ENCODE peak calls at places on chromosome 9, in nine cellular contexts. O is fibroblast of the conjunctiva, J is cardiac muscle cell, Q is pons, S is ELR, P is iPS DF 19.7, W is nucleus accumbens, G is mesothelial cell of epicardium, L is T-helper 2 cell. U is an unnamed sample.

GRCh38 chr9:111944467-111944866 is 47.9 kb downstream of the UGCG start:
- DNase-seq in O (no peak), J (peak; percentile 77), Q (no peak), S (peak; percentile 59), P (no peak), W (no peak), G (no peak), L (no peak), U (no peak)

GRCh38 chr9:92350129-92350739 is 24.5 kb downstream of the CENPP start:
- DNase-seq in O (peak; percentile 73), J (peak; percentile 70), Q (no peak), S (no peak), P (no peak), W (no peak), G (no peak), L (no peak), U (peak; percentile 50)

GRCh38 chr9:89361816-89362646 is 43.7 kb downstream of the SECISBP2 start:
- DNase-seq in O (no peak), J (no peak), Q (no peak), S (no peak), P (no peak), W (no peak), G (no peak), L (no peak), U (no peak)

GRCh38 chr9:95580812-95581761 is 64.3 kb upstream of the PTCH1 start:
- DNase-seq in O (no peak), J (no peak), Q (no peak), S (no peak), P (no peak), W (no peak), G (no peak), L (no peak), U (no peak)

GRCh38 chr9:110143969-110144545 is 63.9 kb downstream of the C9orf152 start:
- DNase-seq in O (no peak), J (no peak), Q (peak; percentile 52), S (no peak), P (no peak), W (no peak), G (no peak), L (peak; percentile 68), U (no peak)

GRCh38 chr9:128577206-128577605 is 24.8 kb downstream of the SPTAN1 start:
- DNase-seq in O (no peak), J (no peak), Q (no peak), S (no peak), P (no peak), W (no peak), G (no peak), L (no peak), U (no peak)

GRCh38 chr9:137390553-137391410 is 32.2 kb downstream of the EXD3 start:
- DNase-seq in O (no peak), J (no peak), Q (peak; percentile 14), S (no peak), P (no peak), W (no peak), G (no peak), L (no peak), U (no peak)

GRCh38 chr9:128344931-128345605 is 4.7 kb downstream of the SLC27A4 start:
- DNase-seq in O (no peak), J (no peak), Q (no peak), S (no peak), P (no peak), W (no peak), G (no peak), L (no peak), U (no peak)

GRCh38 chr9:133238272-133238850 is 29.3 kb upstream of the OBP2B start:
- DNase-seq in O (peak; percentile 54), J (peak; percentile 90), Q (peak; percentile 2), S (peak; percentile 61), P (peak; percentile 69), W (no peak), G (peak; percentile 79), L (peak; percentile 9), U (no peak)

GRCh38 chr9:89701221-89701798 is 96.5 kb downstream of the GADD45G start:
- DNase-seq in O (no peak), J (no peak), Q (peak; percentile 17), S (no peak), P (no peak), W (no peak), G (no peak), L (peak; percentile 90), U (no peak)

GRCh38 chr9:137311171-137311970 is 9.3 kb upstream of the NRARP start:
- DNase-seq in O (no peak), J (no peak), Q (no peak), S (peak; percentile 41), P (no peak), W (no peak), G (peak; percentile 38), L (no peak), U (no peak)

GRCh38 chr9:136357326-136357725 is 6.2 kb downstream of the DNLZ start:
- DNase-seq in O (no peak), J (no peak), Q (no peak), S (no peak), P (no peak), W (no peak), G (no peak), L (no peak), U (no peak)

GRCh38 chr9:137314561-137315560 is 12.8 kb upstream of the NRARP start:
- DNase-seq in O (no peak), J (no peak), Q (no peak), S (no peak), P (no peak), W (no peak), G (no peak), L (no peak), U (no peak)

GRCh38 chr9:93951655-93952118 is 3.5 kb downstream of the BARX1 start:
- DNase-seq in O (no peak), J (no peak), Q (no peak), S (no peak), P (no peak), W (no peak), G (no peak), L (no peak), U (no peak)

GRCh38 chr9:89623925-89624420 is 19.2 kb downstream of the GADD45G start:
- DNase-seq in O (no peak), J (no peak), Q (no peak), S (no peak), P (no peak), W (no peak), G (no peak), L (no peak), U (no peak)

GRCh38 chr9:89319015-89319905 is 960 bp downstream of the SECISBP2 start:
- DNase-seq in O (no peak), J (no peak), Q (peak; percentile 38), S (peak; percentile 25), P (no peak), W (no peak), G (no peak), L (no peak), U (no peak)

GRCh38 chr9:78103971-78104433 is 72.4 kb upstream of the GNAQ start:
- DNase-seq in O (no peak), J (no peak), Q (peak; percentile 77), S (no peak), P (no peak), W (no peak), G (no peak), L (peak; percentile 87), U (no peak)

GRCh38 chr9:95447660-95448420 is 68.9 kb downstream of the PTCH1 start:
- DNase-seq in O (no peak), J (no peak), Q (no peak), S (no peak), P (peak; percentile 67), W (no peak), G (no peak), L (no peak), U (no peak)

GRCh38 chr9:37248651-37249163 is 128.3 kb downstream of the ZCCHC7 start:
- DNase-seq in O (no peak), J (no peak), Q (no peak), S (no peak), P (no peak), W (no peak), G (no peak), L (no peak), U (no peak)

U was measured in brain pericyte.